ENCODE peak calls at places on chromosome 5, in eight cellular contexts. B, K, I, O, Z, C, E and R are unnamed samples. For H3K36me3, the result is how much of the 10 kb centered on the place peaks cover.

GRCh38 chr5:54959673-54960418 is 25.5 kb downstream of the ESM1 start:
- DNase-seq in I (peak), B (no peak), O (no peak), Z (no peak), C (peak), E (peak), K (no peak), R (no peak)

GRCh38 chr5:96149546-96149945 is 187.9 kb upstream of the ELL2 start:
- DNase-seq in E (no peak), O (peak), K (no peak), C (peak), B (no peak), I (no peak), Z (no peak), R (no peak)

GRCh38 chr5:93677344-93678021 is 63.9 kb downstream of the POU5F2 start:
- DNase-seq in C (peak), Z (peak), B (peak), K (no peak), O (no peak), E (peak), I (peak), R (no peak)

GRCh38 chr5:94415798-94416197 is 202.6 kb downstream of the KIAA0825 start:
- DNase-seq in Z (no peak), I (no peak), K (no peak), B (no peak), C (no peak), E (no peak), O (no peak), R (no peak)

GRCh38 chr5:135221187-135221473 is 177.9 kb downstream of the MACROH2A1 start:
- DNase-seq in K (no peak), C (no peak), Z (no peak), I (peak), E (no peak), O (no peak), B (no peak), R (peak)

GRCh38 chr5:26245327-26245726 is 793.1 kb downstream of the CDH9 start:
- DNase-seq in E (no peak), O (no peak), I (no peak), C (peak), K (no peak), Z (no peak), B (no peak), R (no peak)

GRCh38 chr5:95924720-95925119 is 36.9 kb downstream of the ELL2 start:
- DNase-seq in Z (no peak), I (no peak), K (no peak), B (no peak), C (no peak), O (no peak), E (no peak), R (no peak)

GRCh38 chr5:5055708-5056107 is 84.4 kb upstream of the ADAMTS16 start:
- DNase-seq in K (no peak), O (no peak), B (no peak), I (no peak), Z (no peak), C (no peak), E (no peak), R (no peak)

GRCh38 chr5:156477196-156477595 is 150.2 kb downstream of the SGCD start:
- DNase-seq in B (no peak), Z (no peak), C (no peak), E (no peak), I (no peak), K (no peak), O (no peak), R (no peak)

GRCh38 chr5:132263548-132264261 is 6.2 kb downstream of the PDLIM4 start:
- DNase-seq in Z (peak), C (peak), E (no peak), I (peak), K (no peak), B (peak), O (no peak), R (peak)

GRCh38 chr5:93800988-93801811 is 59.8 kb upstream of the POU5F2 start:
- DNase-seq in C (peak), Z (peak), K (no peak), B (no peak), O (no peak), E (peak), I (no peak), R (no peak)

GRCh38 chr5:137498301-137498735 is 808 bp downstream of the SPOCK1 start:
- DNase-seq in I (peak), B (no peak), C (peak), Z (no peak), O (no peak), E (peak), K (peak), R (no peak)

GRCh38 chr5:179339996-179340395 is 5.3 kb downstream of the ADAMTS2 start:
- DNase-seq in Z (no peak), I (no peak), K (peak), B (no peak), C (no peak), O (no peak), E (no peak), R (no peak)

GRCh38 chr5:82387819-82388166 is 109.6 kb upstream of the RPS23 start:
- DNase-seq in E (no peak), B (no peak), I (no peak), O (no peak), Z (no peak), K (no peak), C (no peak), R (no peak)

GRCh38 chr5:92758552-92758951 is 822.5 kb downstream of the NR2F1-AS1 start:
- DNase-seq in I (no peak), B (no peak), E (no peak), C (peak), O (no peak), K (no peak), Z (no peak), R (no peak)

GRCh38 chr5:10251409-10251808 is 1.3 kb downstream of the CCT5 start:
- DNase-seq in K (no peak), I (peak), E (no peak), C (peak), Z (no peak), O (no peak), B (no peak), R (no peak)

GRCh38 chr5:164277720-164278119 is 772.3 kb downstream of the MAT2B start:
- DNase-seq in B (no peak), C (peak), Z (no peak), O (no peak), I (no peak), E (no peak), K (no peak), R (no peak)

GRCh38 chr5:14115323-14115895 is 27.7 kb upstream of the TRIO start:
- DNase-seq in K (no peak), C (no peak), Z (no peak), E (no peak), O (no peak), B (no peak), I (peak), R (no peak)

GRCh38 chr5:9283021-9283420 is 262.9 kb downstream of the SEMA5A start:
- DNase-seq in C (peak), I (no peak), Z (no peak), O (no peak), K (no peak), B (no peak), E (no peak), R (no peak)

GRCh38 chr5:172720655-172721054 is 50.3 kb downstream of the DUSP1 start:
- DNase-seq in O (no peak), I (no peak), B (no peak), Z (no peak), E (no peak), K (no peak), C (no peak), R (no peak)

GRCh38 chr5:52786937-52787599 is 648 bp upstream of the ITGA1 start:
- DNase-seq in C (no peak), E (no peak), K (no peak), O (no peak), B (no peak), I (peak), Z (peak), R (no peak)

GRCh38 chr5:181109489-181110013 is 21.4 kb downstream of the OR2V1 start:
- DNase-seq in Z (no peak), I (peak), E (peak), C (no peak), B (no peak), K (no peak), O (no peak), R (no peak)

GRCh38 chr5:64840958-64841357 is 72.2 kb downstream of the CWC27 start:
- DNase-seq in B (no peak), I (no peak), E (no peak), K (no peak), C (no peak), Z (no peak), O (no peak), R (no peak)

GRCh38 chr5:3601929-3602712 is 6.5 kb downstream of the IRX1 start:
- DNase-seq in C (no peak), O (no peak), I (peak), E (peak), Z (no peak), B (no peak), K (no peak), R (no peak)

GRCh38 chr5:41637869-41638268 is 127.5 kb upstream of the PLCXD3 start:
- DNase-seq in K (no peak), B (no peak), E (no peak), O (no peak), Z (no peak), I (no peak), C (peak), R (no peak)
- TF ChIP-seq CTCF in K (no peak), B (no peak), E (peak), O (no peak), Z (peak), I (peak), C (peak), R (no peak)

DNA sequence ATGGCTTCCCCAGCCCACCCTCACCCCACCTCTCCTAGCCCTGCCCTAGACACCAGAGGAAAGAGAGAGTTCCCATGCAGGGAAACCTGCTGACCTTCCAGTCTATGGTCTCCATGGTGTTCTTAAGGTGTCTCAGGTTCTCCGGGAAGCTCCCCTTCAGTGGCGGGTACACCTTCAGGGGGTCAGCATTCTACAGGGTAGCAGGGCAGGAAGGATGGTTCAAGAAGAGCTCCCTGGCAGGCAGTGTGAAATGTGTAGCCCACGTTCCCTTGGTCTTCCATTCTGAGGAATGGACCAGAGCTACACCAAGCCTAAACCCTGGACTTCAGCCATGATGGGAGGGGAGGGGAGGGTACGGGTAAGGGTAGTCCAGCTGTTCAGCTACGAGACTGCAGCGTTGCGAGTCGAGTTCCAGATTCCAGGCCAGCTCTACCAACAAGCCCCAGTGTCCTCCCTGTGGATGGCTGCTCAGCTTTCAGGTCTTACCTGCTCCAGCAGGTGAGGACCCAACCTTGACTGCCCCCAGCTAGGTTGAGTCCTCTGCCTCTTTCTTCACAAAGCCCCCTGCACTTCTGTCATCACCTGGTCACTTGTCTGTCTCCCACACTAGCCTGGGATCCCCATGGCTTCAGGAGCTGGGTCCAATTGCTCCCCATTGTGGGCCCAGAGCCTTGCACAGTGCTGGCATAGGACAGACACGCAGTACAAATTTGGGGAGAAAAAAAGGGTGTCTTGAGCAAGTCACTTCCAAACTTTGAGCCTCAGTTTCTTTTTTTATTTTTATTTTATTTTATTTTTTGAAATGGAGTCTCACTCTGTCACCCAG is 7.5 kb downstream of the CD74 start:
- DNase-seq in O (no peak), E (no peak), Z (no peak), K (no peak), C (no peak), B (no peak), I (no peak), R (no peak)
- H3K36me3 ChIP-seq in O (under half), E (under half), Z (under half), K (under half), C (under half), B (under half), I (under half), R (under half)

GRCh38 chr5:176793736-176794135 is 16.6 kb upstream of the UNC5A start:
- DNase-seq in O (no peak), B (no peak), K (no peak), E (no peak), Z (no peak), C (peak), I (no peak), R (no peak)
- H3K27ac ChIP-seq in O (no peak), B (no peak), K (no peak), E (no peak), Z (no peak), C (no peak), I (no peak), R (no peak)

GRCh38 chr5:141199359-141200235 is at the start of gene PCDHB11:
- DNase-seq in E (peak), I (peak), O (no peak), K (no peak), Z (no peak), C (peak), B (no peak), R (no peak)
- TF ChIP-seq CTCF in E (peak), I (peak), O (no peak), K (no peak), Z (peak), C (peak), B (no peak), R (no peak)

GRCh38 chr5:119011186-119011585 is 22.8 kb upstream of the DTWD2 start:
- DNase-seq in O (no peak), E (no peak), B (no peak), K (peak), I (no peak), Z (no peak), C (no peak), R (no peak)
- H3K36me3 ChIP-seq in O (under half), E (under half), B (under half), K (under half), I (under half), Z (under half), C (under half), R (under half)

GRCh38 chr5:1508679-1509290 is 15.0 kb downstream of the LPCAT1 start:
- DNase-seq in Z (no peak), K (peak), I (peak), E (no peak), C (no peak), B (peak), O (no peak), R (peak)
- H3K27ac ChIP-seq in Z (no peak), K (no peak), I (no peak), E (no peak), C (no peak), B (no peak), O (no peak), R (no peak)

DNA sequence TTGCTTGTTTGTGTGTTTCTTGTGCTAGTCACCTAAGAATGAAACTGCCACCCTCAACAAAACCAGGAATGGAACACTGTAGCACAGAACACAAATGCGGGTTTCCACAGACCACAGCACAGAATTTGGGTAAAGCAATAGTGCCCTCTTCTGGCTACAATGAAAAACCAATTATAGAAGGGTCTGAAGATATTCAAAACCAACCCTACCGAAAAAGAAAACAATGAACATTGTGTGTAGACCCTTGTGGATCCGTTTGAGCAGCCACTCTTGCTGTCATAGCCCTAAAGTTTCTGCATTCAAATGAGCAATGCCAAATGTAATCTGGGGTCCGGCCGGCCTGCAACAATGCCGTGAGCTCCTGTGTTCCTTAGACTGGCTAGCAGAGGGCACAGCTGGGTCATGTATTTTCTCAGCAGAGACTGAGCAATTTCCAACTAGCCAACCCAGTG is 8.3 kb upstream of the ENC1 start:
- DNase-seq in B (no peak), C (peak), I (no peak), O (no peak), Z (no peak), E (peak), K (no peak), R (no peak)
- TF ChIP-seq CTCF in B (peak), C (peak), I (peak), O (peak), Z (peak), E (peak), K (peak), R (peak)

GRCh38 chr5:122680623-122681350 is 94.1 kb upstream of the SNX2 start:
- DNase-seq in I (no peak), C (no peak), Z (no peak), B (no peak), K (no peak), E (no peak), O (no peak), R (no peak)
- H3K36me3 ChIP-seq in I (under half), C (under half), Z (under half), B (under half), K (under half), E (under half), O (under half), R (under half)

DNA sequence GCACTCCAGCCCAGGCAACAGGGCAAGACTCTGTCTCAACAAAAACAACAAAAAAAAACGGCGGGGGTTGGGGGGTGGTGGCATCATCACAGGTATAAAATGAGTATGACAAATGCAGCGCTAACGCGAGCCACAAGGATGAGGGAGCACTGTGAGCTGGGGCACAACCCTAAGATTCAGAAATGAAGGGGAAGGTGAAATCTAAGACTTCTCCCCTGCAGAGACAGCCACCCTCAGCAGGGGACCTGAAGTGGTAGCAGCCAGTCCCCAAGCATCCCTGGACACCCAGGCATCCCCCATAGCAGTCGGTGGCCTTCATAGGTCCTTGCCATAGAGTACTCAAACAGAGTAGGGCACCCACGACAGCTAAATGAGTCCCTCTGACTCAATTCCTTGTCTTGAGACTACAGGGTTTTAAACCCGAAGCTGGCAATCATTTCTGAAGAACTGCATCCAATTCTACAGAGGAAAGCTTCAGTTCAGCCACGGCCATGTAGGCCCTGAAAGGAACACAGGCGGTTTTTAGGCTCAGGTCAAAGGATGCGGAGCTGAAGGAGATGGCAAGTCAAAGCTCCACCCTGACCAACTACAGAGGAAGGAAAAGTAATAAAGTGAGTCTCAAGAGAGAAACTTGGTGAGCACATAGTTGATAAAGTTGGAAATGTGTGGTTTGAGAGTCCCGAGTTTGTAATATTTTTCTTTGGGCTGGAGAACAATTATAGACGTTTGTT is 50.3 kb downstream of the MYO10 start:
- DNase-seq in C (no peak), E (no peak), Z (no peak), I (no peak), B (no peak), K (no peak), O (no peak), R (no peak)
- H3K27ac ChIP-seq in C (no peak), E (no peak), Z (no peak), I (no peak), B (no peak), K (peak), O (no peak), R (peak)

DNA sequence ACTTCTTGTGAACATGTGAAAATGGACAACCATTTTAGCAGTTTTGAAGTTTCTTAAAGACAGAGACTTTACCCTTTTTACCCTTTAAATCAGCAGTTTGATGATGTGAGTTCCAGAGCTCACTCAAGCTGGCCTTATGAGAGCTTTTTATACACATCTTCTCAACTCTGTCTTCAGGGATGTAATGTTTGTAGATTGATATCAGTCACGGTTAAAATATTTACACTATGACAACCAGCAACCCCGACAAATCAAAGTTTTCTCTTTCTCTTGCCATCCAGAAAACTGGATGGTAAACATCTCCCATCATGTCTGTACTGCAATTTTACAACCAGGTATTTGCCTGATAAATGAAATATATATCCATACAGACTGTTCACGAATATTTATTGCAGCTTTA is 233.4 kb upstream of the ST8SIA4 start:
- DNase-seq in E (no peak), Z (no peak), B (no peak), O (no peak), C (peak), I (no peak), K (no peak), R (no peak)
- TF ChIP-seq CTCF in E (no peak), Z (no peak), B (no peak), O (no peak), C (no peak), I (no peak), K (no peak), R (no peak)